ENCODE peak calls at places on chromosomes 3 and 15, in five cellular contexts. N is K562, Y is PC-3, U is fibroblast of lung, D is mesendoderm. I is an unnamed sample. For H3K36me3, the result is how much of the 10 kb centered on the place peaks cover.

GRCh38 chr3:134846943-134847342 is 51.9 kb downstream of the EPHB1 start:
- DNase-seq in Y (peak), U (peak), D (peak), N (no peak), I (peak)

GRCh38 chr3:30724863-30725262 is 118.5 kb downstream of the TGFBR2 start:
- DNase-seq in U (no peak), N (no peak), Y (no peak), D (no peak), I (no peak)

GRCh38 chr3:172096881-172097420 is 57.6 kb downstream of the FNDC3B start:
- DNase-seq in N (peak), D (peak), U (peak), Y (peak), I (peak)

GRCh38 chr15:51390239-51390931 is 48.9 kb downstream of the GLDN start:
- DNase-seq in D (no peak), N (no peak), U (no peak), Y (no peak), I (no peak)

GRCh38 chr3:157136647-157137387 is 23.1 kb downstream of the CCNL1 start:
- DNase-seq in U (peak), Y (peak), D (no peak), N (no peak), I (peak)

GRCh38 chr3:181618260-181618659 is 93.5 kb upstream of the SOX2 start:
- DNase-seq in N (no peak), U (no peak), D (no peak), Y (no peak), I (no peak)

GRCh38 chr3:30826381-30827061 is 67.9 kb downstream of the GADL1 start:
- DNase-seq in D (no peak), U (peak), Y (peak), N (no peak), I (peak)

GRCh38 chr3:134601539-134602439 is 49.0 kb downstream of the KY start:
- DNase-seq in U (peak), Y (no peak), D (peak), N (peak), I (peak)

GRCh38 chr3:135905058-135905724 is 60.3 kb upstream of the PPP2R3A start:
- DNase-seq in N (no peak), U (peak), D (peak), Y (peak), I (peak)

GRCh38 chr3:76096036-76096435 is 310.7 kb upstream of the ZNF717 start:
- DNase-seq in Y (peak), U (peak), N (no peak), D (no peak), I (peak)

GRCh38 chr3:182969277-182969676 is 11.1 kb downstream of the DCUN1D1 start:
- DNase-seq in D (no peak), N (no peak), U (peak), Y (peak), I (peak)

GRCh38 chr15:25173241-25174028 is 218.6 kb downstream of the SNRPN start:
- DNase-seq in D (no peak), N (no peak), U (no peak), Y (no peak), I (no peak)

GRCh38 chr15:76274821-76275220 is 36.4 kb downstream of the ETFA start:
- DNase-seq in D (peak), U (no peak), Y (no peak), N (no peak), I (no peak)

GRCh38 chr15:77384086-77384485 is 35.8 kb downstream of the PEAK1 start:
- DNase-seq in U (no peak), N (no peak), D (no peak), Y (no peak), I (no peak)

GRCh38 chr3:184172681-184173373 is 1.8 kb upstream of the AP2M1 start:
- DNase-seq in Y (no peak), N (no peak), D (no peak), U (peak), I (peak)

GRCh38 chr15:77753238-77753873 is 120.6 kb upstream of the LINGO1 start:
- DNase-seq in N (peak), U (no peak), D (peak), Y (peak), I (peak)

GRCh38 chr3:53941174-53941573 is 49.5 kb upstream of the SELENOK start:
- DNase-seq in Y (peak), U (peak), N (no peak), D (no peak), I (peak)

GRCh38 chr3:46017720-46018119 is 9.6 kb downstream of the XCR1 start:
- DNase-seq in D (no peak), Y (no peak), N (peak), U (no peak), I (peak)

GRCh38 chr15:84832446-84833040 is 15.4 kb downstream of the ALPK3 start:
- DNase-seq in U (no peak), Y (peak), D (no peak), N (no peak), I (no peak)

GRCh38 chr15:77497108-77497737 is 76.5 kb downstream of the HMG20A start:
- DNase-seq in N (no peak), Y (no peak), D (peak), U (peak), I (peak)

GRCh38 chr15:95032181-95032580 is 800.8 kb downstream of the MCTP2 start:
- DNase-seq in N (no peak), U (no peak), D (no peak), Y (no peak), I (no peak)

GRCh38 chr3:124281453-124282316 is 289.8 kb upstream of the ROPN1 start:
- DNase-seq in N (peak), U (peak), Y (peak), D (peak), I (peak)

GRCh38 chr3:170337420-170337819 is 20.1 kb upstream of the SKIL start:
- DNase-seq in N (no peak), D (no peak), U (no peak), Y (no peak), I (no peak)

GRCh38 chr3:187456268-187456667 is 88.1 kb downstream of the RTP4 start:
- DNase-seq in U (no peak), Y (no peak), N (no peak), D (no peak), I (peak)

GRCh38 chr15:60389261-60390077 is 8.3 kb downstream of the ANXA2 start:
- DNase-seq in Y (no peak), N (no peak), U (no peak), D (no peak), I (peak)

GRCh38 chr15:78989701-78990248 is 44.9 kb upstream of the CTSH start:
- DNase-seq in U (no peak), N (no peak), D (no peak), Y (no peak), I (no peak)

GRCh38 chr3:150760431-150761200 is 2.4 kb downstream of the SIAH2 start:
- DNase-seq in Y (no peak), D (no peak), N (no peak), U (no peak), I (no peak)

GRCh38 chr15:42077680-42078079 is 16.7 kb downstream of the PLA2G4D start:
- DNase-seq in U (no peak), Y (no peak), N (peak), D (peak), I (no peak)

GRCh38 chr15:82952156-82953081 is at the start of gene HOMER2:
- DNase-seq in U (no peak), Y (peak), N (no peak), D (peak), I (peak)

GRCh38 chr15:29674661-29675533 is 147.4 kb downstream of the TJP1 start:
- DNase-seq in N (peak), Y (peak), U (peak), D (peak), I (peak)
- H3K4me2 ChIP-seq in N (no peak), Y (peak), U (peak), D (peak), I (peak)

DNA sequence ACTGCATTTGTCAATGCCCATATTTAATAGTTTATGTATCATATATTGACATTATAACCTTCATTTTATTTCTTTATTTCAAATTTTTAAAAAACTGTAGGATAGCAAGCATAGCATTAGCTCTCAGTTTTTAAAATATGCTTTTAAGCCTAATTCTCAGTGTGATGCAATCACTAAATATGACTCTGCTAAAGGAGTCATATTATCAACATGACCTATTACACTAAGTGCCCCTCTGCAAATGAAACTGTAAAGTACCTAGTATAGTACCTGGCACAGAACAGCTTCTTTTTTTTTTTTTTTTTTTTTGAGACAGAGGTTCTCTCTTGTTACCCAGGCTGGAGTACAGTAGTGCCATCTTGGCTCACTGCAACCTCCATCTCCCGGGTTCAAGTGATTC is 179.4 kb upstream of the CGNL1 start:
- DNase-seq in N (no peak), Y (peak), U (peak), D (no peak), I (peak)
- H3K36me3 ChIP-seq in N (under half), Y (under half), U (under half), D (under half), I (under half)

GRCh38 chr3:13557417-13557816 is 8.5 kb downstream of the FBLN2 start:
- DNase-seq in D (no peak), N (no peak), Y (no peak), U (no peak), I (no peak)

GRCh38 chr3:13556937-13557336 is 8.0 kb downstream of the FBLN2 start:
- DNase-seq in N (peak), Y (no peak), U (no peak), D (no peak), I (no peak)

GRCh38 chr3:13556214-13556613 is 7.3 kb downstream of the FBLN2 start:
- DNase-seq in N (no peak), D (peak), Y (no peak), U (no peak), I (no peak)

GRCh38 chr3:13558651-13559050 is 9.7 kb downstream of the FBLN2 start:
- DNase-seq in Y (no peak), U (no peak), D (no peak), N (no peak), I (no peak)

DNA sequence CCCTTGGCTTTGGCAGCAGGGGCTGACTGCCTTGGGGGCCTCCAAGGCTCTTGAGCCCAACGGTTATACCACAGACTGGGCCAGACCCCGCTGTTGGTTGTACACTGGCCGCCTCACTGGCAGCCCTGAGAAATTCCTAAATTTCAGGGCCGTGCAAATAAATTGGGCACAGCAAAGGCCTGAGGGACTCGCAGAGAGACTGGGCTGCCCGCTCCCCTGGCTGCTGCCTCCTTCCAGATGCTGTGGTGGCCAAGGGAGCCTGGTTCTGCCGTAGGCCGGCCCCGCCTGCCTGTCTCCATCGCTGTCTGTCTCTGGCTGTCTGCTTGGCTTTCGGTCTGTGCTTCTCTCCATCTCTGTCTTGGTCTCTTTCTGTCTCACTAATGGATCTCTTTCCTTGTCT is 9.0 kb downstream of the FBLN2 start:
- DNase-seq in N (no peak), D (no peak), U (no peak), Y (no peak), I (no peak)
- H3K4me2 ChIP-seq in N (no peak), D (no peak), U (no peak), Y (no peak), I (no peak)

GRCh38 chr15:49122541-49123062 is 32.8 kb downstream of the COPS2 start:
- DNase-seq in N (no peak), D (no peak), U (no peak), Y (no peak), I (no peak)

GRCh38 chr15:49121901-49122300 is 33.5 kb downstream of the COPS2 start:
- DNase-seq in N (no peak), D (no peak), U (no peak), Y (no peak), I (no peak)

DNA sequence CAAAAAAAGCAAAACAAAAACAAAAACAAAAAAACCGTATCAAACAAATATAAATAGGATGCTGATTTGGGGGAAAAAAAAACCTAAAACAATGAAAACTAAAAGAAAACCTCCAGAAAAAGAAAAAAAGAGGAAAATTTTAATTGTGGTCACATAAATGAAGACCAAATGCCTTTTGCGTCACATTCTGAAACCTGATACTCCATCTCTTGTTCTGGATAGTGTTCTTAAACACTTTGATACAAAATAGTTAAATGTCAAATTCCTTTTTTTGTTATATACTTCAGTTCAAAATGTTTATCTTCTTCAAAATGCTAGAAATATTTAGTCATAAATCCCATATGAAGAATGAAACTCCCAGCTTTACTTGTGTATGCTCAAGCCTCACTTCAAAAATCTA is 31.0 kb downstream of the COPS2 start:
- DNase-seq in U (no peak), Y (no peak), D (no peak), N (no peak), I (no peak)
- H3K36me3 ChIP-seq in U (under half), Y (under half), D (under half), N (half or more), I (half or more)

DNA sequence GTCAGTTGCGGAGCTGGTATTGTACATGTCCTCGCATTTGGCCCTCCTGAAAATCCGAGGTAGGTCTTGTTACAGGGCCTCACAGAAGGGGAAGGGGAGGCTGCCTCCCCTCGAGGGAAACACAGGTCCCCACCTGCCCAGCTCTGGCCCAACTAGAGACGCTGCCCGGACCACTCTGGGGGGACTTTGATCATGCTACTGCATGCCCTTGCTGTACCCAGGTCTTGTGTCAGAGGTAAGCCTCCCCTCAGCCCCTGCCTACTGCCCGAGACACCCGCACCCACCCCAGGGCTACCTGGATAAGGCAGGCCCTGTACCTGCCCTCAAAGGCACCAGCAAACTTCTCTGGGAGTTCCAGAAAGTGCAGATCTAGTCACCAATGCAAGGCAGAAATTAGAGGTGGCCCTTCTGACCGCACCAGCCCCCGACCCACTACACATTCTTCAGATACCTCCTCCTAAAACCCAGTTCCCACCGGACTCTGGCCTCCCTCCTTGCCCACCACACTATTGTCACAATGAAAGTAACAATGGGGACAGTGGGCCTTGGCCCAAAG is 981 bp upstream of the SCAP start:
- DNase-seq in U (no peak), D (no peak), Y (no peak), N (no peak), I (no peak)
- H3K4me2 ChIP-seq in U (peak), D (no peak), Y (peak), N (peak), I (peak)

GRCh38 chr3:128804017-128804816 is 75.2 kb upstream of the ACAD9 start:
- DNase-seq in U (peak), Y (no peak), D (peak), N (peak), I (peak)
- H3K36me3 ChIP-seq in U (under half), Y (under half), D (under half), N (half or more), I (under half)

GRCh38 chr3:77236118-77236517 is 196.2 kb downstream of the ROBO2 start:
- DNase-seq in Y (no peak), D (peak), U (no peak), N (peak), I (no peak)

GRCh38 chr3:77227567-77227966 is 187.7 kb downstream of the ROBO2 start:
- DNase-seq in Y (no peak), D (no peak), N (no peak), U (no peak), I (no peak)

GRCh38 chr3:77232557-77232956 is 192.7 kb downstream of the ROBO2 start:
- DNase-seq in N (no peak), D (no peak), U (no peak), Y (no peak), I (no peak)
- H3K4me2 ChIP-seq in N (no peak), D (no peak), U (no peak), Y (no peak), I (no peak)

DNA sequence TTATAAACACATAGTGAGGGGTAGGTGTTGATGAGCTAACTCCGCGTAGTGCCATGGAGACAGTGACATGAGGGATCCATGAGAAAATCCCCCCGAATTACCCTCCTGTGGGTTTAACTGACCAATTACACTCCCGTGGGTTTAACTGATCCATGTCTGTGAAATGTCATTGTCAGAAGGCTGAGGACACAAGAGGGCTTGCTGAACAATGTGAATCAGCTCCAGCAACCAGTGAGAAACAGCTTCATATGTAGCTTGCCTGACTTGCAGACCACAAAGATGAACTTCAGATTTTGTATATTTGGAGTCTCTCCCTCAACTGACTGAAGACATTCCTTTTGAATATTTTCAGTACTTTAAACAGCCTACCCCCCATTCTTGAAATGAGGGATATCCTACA is 144.9 kb downstream of the FBN1 start:
- DNase-seq in D (no peak), Y (no peak), N (no peak), U (no peak), I (peak)
- H3K36me3 ChIP-seq in D (under half), Y (under half), N (under half), U (under half), I (half or more)

GRCh38 chr3:141392018-141392370 is 23.7 kb downstream of the ZBTB38 start:
- DNase-seq in Y (no peak), U (no peak), D (no peak), N (no peak), I (no peak)

GRCh38 chr3:141389703-141390102 is 21.4 kb downstream of the ZBTB38 start:
- DNase-seq in U (peak), D (no peak), N (no peak), Y (no peak), I (peak)

GRCh38 chr3:141391298-141392017 is 23.2 kb downstream of the ZBTB38 start:
- DNase-seq in Y (no peak), U (peak), D (no peak), N (no peak), I (no peak)

GRCh38 chr3:141392416-141392815 is 24.1 kb downstream of the ZBTB38 start:
- DNase-seq in N (no peak), D (no peak), Y (no peak), U (no peak), I (no peak)

GRCh38 chr3:141390747-141391146 is 22.4 kb downstream of the ZBTB38 start:
- DNase-seq in U (no peak), Y (no peak), D (no peak), N (no peak), I (no peak)
- H3K4me2 ChIP-seq in U (no peak), Y (no peak), D (no peak), N (no peak), I (no peak)